ENCODE peak calls at places on chromosome 5, in four cellular contexts. C, R, U and W are unnamed samples.

GRCh38 chr5:131462479-131462878 is 172.6 kb downstream of the RAPGEF6 start:
- DNase-seq in C (no peak), R (no peak), U (no peak), W (no peak)

GRCh38 chr5:38601843-38602424 is 45.5 kb upstream of the LIFR start:
- DNase-seq in C (peak; percentile 24), R (no peak), U (no peak), W (no peak)

GRCh38 chr5:125595095-125595494 is 828.1 kb upstream of the GRAMD2B start:
- DNase-seq in C (no peak), R (peak; percentile 48), U (peak; percentile 22), W (peak; percentile 65)

GRCh38 chr5:110918683-110919082 is 152.8 kb upstream of the TSLP start:
- DNase-seq in C (no peak), R (no peak), U (no peak), W (no peak)

GRCh38 chr5:163964650-163965049 is 459.2 kb downstream of the MAT2B start:
- DNase-seq in C (no peak), R (no peak), U (no peak), W (no peak)

GRCh38 chr5:137743031-137743640 is 7.2 kb upstream of the KLHL3 start:
- DNase-seq in C (peak; percentile 77), R (peak; percentile 41), U (peak; percentile 55), W (peak; percentile 72)

GRCh38 chr5:134111741-134112647 is 2.5 kb upstream of the TCF7 start:
- DNase-seq in C (no peak), R (no peak), U (peak; percentile 61), W (no peak)

GRCh38 chr5:61262080-61262479 is 70.0 kb upstream of the ZSWIM6 start:
- DNase-seq in C (no peak), R (no peak), U (no peak), W (no peak)

GRCh38 chr5:179413086-179413690 is 67.9 kb upstream of the ADAMTS2 start:
- DNase-seq in C (no peak), R (no peak), U (no peak), W (no peak)

GRCh38 chr5:3124410-3124809 is 372.9 kb upstream of the IRX2 start:
- DNase-seq in C (no peak), R (no peak), U (no peak), W (no peak)

GRCh38 chr5:3122985-3123762 is 371.7 kb upstream of the IRX2 start:
- DNase-seq in C (no peak), R (no peak), U (no peak), W (no peak)

GRCh38 chr5:3121813-3122212 is 370.3 kb upstream of the IRX2 start:
- DNase-seq in C (no peak), R (no peak), U (no peak), W (no peak)

GRCh38 chr5:3122216-3122615 is 370.7 kb upstream of the IRX2 start:
- DNase-seq in C (no peak), R (no peak), U (no peak), W (no peak)

GRCh38 chr5:3123763-3124157 is 372.3 kb upstream of the IRX2 start:
- DNase-seq in C (no peak), R (no peak), U (no peak), W (no peak)
- H3K4me1 ChIP-seq in C (no peaks in the 10 kb centered on the region), R (no peaks in the 10 kb centered on the region), U (no peaks in the 10 kb centered on the region), W (no peaks in the 10 kb centered on the region)

GRCh38 chr5:68114641-68115040 is 100.9 kb upstream of the PIK3R1 start:
- DNase-seq in C (no peak), R (no peak), U (no peak), W (no peak)
- TF ChIP-seq POLR2A in C (no peak), R (no peak), U (no peak), W (no peak)

DNA sequence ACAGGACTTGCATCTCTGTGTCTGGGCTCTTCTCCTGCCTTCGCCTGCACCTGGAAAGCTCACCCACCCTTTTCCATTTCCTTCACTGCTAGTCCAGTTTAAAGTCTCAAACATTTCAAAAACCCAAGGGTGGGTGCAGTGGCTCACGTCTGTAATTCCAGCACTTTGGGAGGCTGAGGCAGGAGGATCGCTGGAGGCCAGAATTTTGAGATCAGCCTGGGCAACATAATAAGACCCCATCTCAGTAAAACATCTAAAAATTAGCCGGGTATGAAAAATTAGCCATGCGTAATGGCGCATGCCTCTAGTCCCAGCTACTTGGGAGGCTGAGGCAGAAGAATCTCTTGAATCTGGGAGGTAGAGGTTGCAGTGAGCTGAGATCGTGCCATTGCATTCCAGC is 139.9 kb upstream of the RETREG1 start:
- DNase-seq in C (no peak), R (no peak), U (no peak), W (no peak)
- H3K4me3 ChIP-seq in C (no peak overlapping the region), R (no peak overlapping the region), U (no peak overlapping the region), W (no peak overlapping the region)

GRCh38 chr5:122258241-122258640 is 53.8 kb upstream of the SNCAIP start:
- DNase-seq in C (no peak), R (no peak), U (no peak), W (no peak)

GRCh38 chr5:122256388-122256787 is 55.6 kb upstream of the SNCAIP start:
- DNase-seq in C (no peak), R (no peak), U (no peak), W (no peak)

GRCh38 chr5:122257000-122257399 is 55.0 kb upstream of the SNCAIP start:
- DNase-seq in C (no peak), R (no peak), U (no peak), W (no peak)

GRCh38 chr5:122253794-122254193 is 58.2 kb upstream of the SNCAIP start:
- DNase-seq in C (no peak), R (no peak), U (no peak), W (no peak)

DNA sequence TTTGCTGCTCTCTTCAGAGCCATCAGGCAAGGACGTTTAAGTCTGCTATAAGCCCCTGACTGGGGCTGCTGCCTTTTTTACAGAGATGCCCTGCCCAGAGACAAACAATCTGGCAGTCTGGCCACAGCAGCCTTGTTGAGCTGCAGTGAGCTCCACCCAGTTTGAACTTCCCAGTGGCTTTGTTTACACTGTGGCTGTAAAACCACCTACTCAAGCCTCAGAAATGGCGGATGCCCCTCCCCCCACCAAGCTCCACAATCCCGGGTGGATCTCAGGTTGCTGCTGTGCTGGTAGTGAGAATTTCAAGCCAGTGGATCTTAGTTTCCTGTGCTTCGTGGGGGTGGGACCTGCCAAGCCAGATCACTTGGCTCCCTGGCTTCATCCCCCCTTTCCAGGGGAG is 59.7 kb upstream of the SNCAIP start:
- DNase-seq in C (no peak), R (peak; percentile 46), U (no peak), W (no peak)
- H3K4me1 ChIP-seq in C (no peaks in the 10 kb centered on the region), R (no peaks in the 10 kb centered on the region), U (no peaks in the 10 kb centered on the region), W (no peaks in the 10 kb centered on the region)

DNA sequence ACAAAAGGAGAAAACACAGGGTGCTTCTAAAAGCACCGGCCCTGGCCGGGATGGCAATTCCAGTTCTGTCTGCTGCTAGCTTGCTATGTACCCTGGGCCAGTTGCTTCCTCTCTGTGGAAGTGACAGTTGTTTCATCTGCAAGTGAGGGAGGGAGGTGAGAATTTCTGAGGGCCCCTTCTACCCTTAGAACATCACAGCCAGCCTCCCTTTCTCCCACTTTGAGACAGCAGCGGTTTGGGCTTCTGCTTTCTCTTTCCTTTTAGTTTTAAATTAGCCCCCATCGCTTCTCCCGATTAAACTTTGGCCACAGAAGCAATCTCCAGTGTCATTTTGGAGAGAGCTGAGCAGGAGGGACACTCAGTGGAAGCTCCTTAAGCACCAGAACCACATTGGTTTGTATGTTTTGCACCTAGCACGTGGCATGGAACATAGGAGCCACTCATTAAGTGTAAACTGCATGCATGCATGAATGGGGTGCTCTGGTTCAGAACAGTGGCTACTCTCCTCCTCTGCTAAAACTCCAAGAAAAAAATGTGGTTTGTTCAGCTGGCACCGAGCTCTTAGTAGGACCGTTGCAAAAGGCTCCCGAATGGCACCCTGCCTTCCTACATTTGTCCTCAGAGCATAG is 17.5 kb upstream of the TNIP1 start:
- DNase-seq in C (no peak), R (no peak), U (peak; percentile 71), W (no peak)
- TF ChIP-seq POLR2A in C (no peak), R (no peak), U (no peak), W (no peak)

GRCh38 chr5:93249651-93250289 is 331.2 kb downstream of the NR2F1-AS1 start:
- DNase-seq in C (no peak), R (no peak), U (no peak), W (no peak)
- H3K4me3 ChIP-seq in C (no peak overlapping the region), R (no peak overlapping the region), U (no peak overlapping the region), W (no peak overlapping the region)

GRCh38 chr5:172144291-172144815 is 43.7 kb downstream of the STK10 start:
- DNase-seq in C (no peak), R (peak; percentile 22), U (no peak), W (peak; percentile 94)
- H3K4me1 ChIP-seq in C (peaks cover 4% of the 10 kb centered on the region), R (peaks cover 27% of the 10 kb centered on the region), U (no peaks in the 10 kb centered on the region), W (peaks cover 57% of the 10 kb centered on the region)

GRCh38 chr5:177023247-177023703 is 779 bp downstream of the ZNF346 start:
- DNase-seq in C (no peak), R (no peak), U (peak; percentile 16), W (no peak)

GRCh38 chr5:177025139-177025538 is 2.6 kb downstream of the ZNF346 start:
- DNase-seq in C (no peak), R (no peak), U (no peak), W (no peak)

GRCh38 chr5:177024559-177024958 is 2.1 kb downstream of the ZNF346 start:
- DNase-seq in C (no peak), R (no peak), U (no peak), W (no peak)

GRCh38 chr5:177020033-177020432 is 2.5 kb upstream of the ZNF346 start:
- DNase-seq in C (no peak), R (no peak), U (no peak), W (no peak)

GRCh38 chr5:177022386-177023246 is at the start of gene ZNF346:
- DNase-seq in C (peak; percentile 92), R (peak; percentile 92), U (peak; percentile 91), W (peak; percentile 96)
- TF ChIP-seq POLR2A in C (peak; percentile 79), R (peak; percentile 66), U (no peak), W (no peak)

GRCh38 chr5:141874262-141874964 is 3.8 kb downstream of the PCDH1 start:
- DNase-seq in C (no peak), R (peak; percentile 87), U (no peak), W (peak; percentile 19)
- H3K4me3 ChIP-seq in C (no peak overlapping the region), R (no peak overlapping the region), U (no peak overlapping the region), W (no peak overlapping the region)